ENCODE peak calls at places on chromosomes 11 and 22, in five cellular contexts. One of them, this sample, is unnamed.
A peak's percentile ranks its signal among the peaks of the same experiment; 100 is the strongest.

GRCh38 chr11:122309262-122309925 is 193.4 kb upstream of the BLID start:
- DNase-seq in AG04450: no peak
- DNase-seq in heart left ventricle: no peak
- DNase-seq in MV-4-11: no peak
- DNase-seq in NCI-H2029: no peak
- DNase-seq in this sample: no peak

GRCh38 chr22:44452531-44453420 is 45.3 kb downstream of the RTL6 start:
- DNase-seq in AG04450: no peak
- DNase-seq in heart left ventricle: no peak
- DNase-seq in MV-4-11: no peak
- DNase-seq in NCI-H2029: no peak
- DNase-seq in this sample: no peak

GRCh38 chr22:23376256-23376655 is 195.9 kb downstream of the BCR start:
- DNase-seq in AG04450: no peak
- DNase-seq in heart left ventricle: no peak
- DNase-seq in MV-4-11: peak; percentile 40
- DNase-seq in NCI-H2029: peak; percentile 7
- DNase-seq in this sample: no peak

GRCh38 chr22:26391623-26392022 is 37.4 kb upstream of the ASPHD2 start:
- DNase-seq in AG04450: no peak
- DNase-seq in heart left ventricle: no peak
- DNase-seq in MV-4-11: no peak
- DNase-seq in NCI-H2029: no peak
- DNase-seq in this sample: no peak

GRCh38 chr11:58577441-58578135 is 1.3 kb upstream of the ZFP91 start:
- DNase-seq in AG04450: peak; percentile 77
- DNase-seq in heart left ventricle: peak; percentile 68
- DNase-seq in MV-4-11: peak; percentile 97
- DNase-seq in NCI-H2029: peak; percentile 46
- DNase-seq in this sample: peak; percentile 38

GRCh38 chr11:120215634-120216033 is 4.8 kb downstream of the OAF start:
- DNase-seq in AG04450: no peak
- DNase-seq in heart left ventricle: peak; percentile 67
- DNase-seq in MV-4-11: no peak
- DNase-seq in NCI-H2029: no peak
- DNase-seq in this sample: no peak

GRCh38 chr11:69879734-69880005 is 60.5 kb upstream of the FGF3 start:
- DNase-seq in AG04450: no peak
- DNase-seq in heart left ventricle: no peak
- DNase-seq in MV-4-11: no peak
- DNase-seq in NCI-H2029: no peak
- DNase-seq in this sample: no peak

GRCh38 chr22:36279219-36279666 is 26.3 kb downstream of the APOL1 start:
- DNase-seq in AG04450: no peak
- DNase-seq in heart left ventricle: no peak
- DNase-seq in MV-4-11: peak; percentile 41
- DNase-seq in NCI-H2029: no peak
- DNase-seq in this sample: no peak

GRCh38 chr22:38298312-38299000 is 18.8 kb downstream of the CSNK1E start:
- DNase-seq in AG04450: no peak
- DNase-seq in heart left ventricle: no peak
- DNase-seq in MV-4-11: no peak
- DNase-seq in NCI-H2029: no peak
- DNase-seq in this sample: no peak

GRCh38 chr11:119389611-119390254 is 8.2 kb upstream of the USP2 start:
- DNase-seq in AG04450: no peak
- DNase-seq in heart left ventricle: no peak
- DNase-seq in MV-4-11: peak; percentile 8
- DNase-seq in NCI-H2029: peak; percentile 73
- DNase-seq in this sample: peak; percentile 79

GRCh38 chr11:63841554-63841953 is 2.6 kb downstream of the MARK2 start:
- DNase-seq in AG04450: no peak
- DNase-seq in heart left ventricle: no peak
- DNase-seq in MV-4-11: no peak
- DNase-seq in NCI-H2029: no peak
- DNase-seq in this sample: no peak

GRCh38 chr11:4416306-4416705 is 22.8 kb upstream of the TRIM21 start:
- DNase-seq in AG04450: no peak
- DNase-seq in heart left ventricle: no peak
- DNase-seq in MV-4-11: no peak
- DNase-seq in NCI-H2029: no peak
- DNase-seq in this sample: no peak

GRCh38 chr11:125075900-125076317 is 12.8 kb downstream of the SLC37A2 start:
- DNase-seq in AG04450: no peak
- DNase-seq in heart left ventricle: no peak
- DNase-seq in MV-4-11: no peak
- DNase-seq in NCI-H2029: no peak
- DNase-seq in this sample: no peak

GRCh38 chr11:10623797-10624761 is 55.6 kb upstream of the LYVE1 start:
- DNase-seq in AG04450: no peak
- DNase-seq in heart left ventricle: no peak
- DNase-seq in MV-4-11: peak; percentile 16
- DNase-seq in NCI-H2029: peak; percentile 78
- DNase-seq in this sample: peak; percentile 60

GRCh38 chr11:119356349-119357031 is 10.0 kb upstream of the MFRP start:
- DNase-seq in AG04450: no peak
- DNase-seq in heart left ventricle: peak; percentile 91
- DNase-seq in MV-4-11: peak; percentile 47
- DNase-seq in NCI-H2029: no peak
- DNase-seq in this sample: peak; percentile 78

GRCh38 chr11:66327171-66328035 is 8.8 kb downstream of the RIN1 start:
- DNase-seq in AG04450: no peak
- DNase-seq in heart left ventricle: no peak
- DNase-seq in MV-4-11: no peak
- DNase-seq in NCI-H2029: no peak
- DNase-seq in this sample: no peak

GRCh38 chr11:66530927-66531722 is 14.7 kb downstream of the ZDHHC24 start:
- DNase-seq in AG04450: no peak
- DNase-seq in heart left ventricle: no peak
- DNase-seq in MV-4-11: no peak
- DNase-seq in NCI-H2029: no peak
- DNase-seq in this sample: no peak

GRCh38 chr22:18091916-18092526 is 14.2 kb downstream of the PEX26 start:
- DNase-seq in AG04450: no peak
- DNase-seq in heart left ventricle: peak; percentile 84
- DNase-seq in MV-4-11: peak; percentile 57
- DNase-seq in NCI-H2029: no peak
- DNase-seq in this sample: no peak

GRCh38 chr22:48894064-48894671 is 933.5 kb downstream of the BRD1 start:
- DNase-seq in AG04450: no peak
- DNase-seq in heart left ventricle: peak; percentile 52
- DNase-seq in MV-4-11: peak; percentile 51
- DNase-seq in NCI-H2029: no peak
- DNase-seq in this sample: no peak

GRCh38 chr22:49951986-49952896 is 8.3 kb upstream of the PIM3 start:
- DNase-seq in AG04450: peak; percentile 69
- DNase-seq in heart left ventricle: no peak
- DNase-seq in MV-4-11: no peak
- DNase-seq in NCI-H2029: no peak
- DNase-seq in this sample: no peak

GRCh38 chr22:47157093-47157420 is 394.6 kb downstream of the TBC1D22A start:
- DNase-seq in AG04450: no peak
- DNase-seq in heart left ventricle: no peak
- DNase-seq in MV-4-11: no peak
- DNase-seq in NCI-H2029: no peak
- DNase-seq in this sample: no peak

GRCh38 chr22:25514436-25514835 is 50.0 kb upstream of the GRK3 start:
- DNase-seq in AG04450: no peak
- DNase-seq in heart left ventricle: no peak
- DNase-seq in MV-4-11: no peak
- DNase-seq in NCI-H2029: no peak
- DNase-seq in this sample: peak; percentile 10

GRCh38 chr11:19952101-19952605 is 208.1 kb downstream of the DBX1 start:
- DNase-seq in AG04450: no peak
- DNase-seq in heart left ventricle: no peak
- DNase-seq in MV-4-11: no peak
- DNase-seq in NCI-H2029: no peak
- DNase-seq in this sample: no peak

GRCh38 chr11:62610814-62611704 is 1.5 kb downstream of the EML3 start:
- DNase-seq in AG04450: no peak
- DNase-seq in heart left ventricle: peak; percentile 62
- DNase-seq in MV-4-11: no peak
- DNase-seq in NCI-H2029: no peak
- DNase-seq in this sample: no peak

GRCh38 chr22:48369789-48370507 is 1457.7 kb downstream of the BRD1 start:
- DNase-seq in AG04450: no peak
- DNase-seq in heart left ventricle: no peak
- DNase-seq in MV-4-11: no peak
- DNase-seq in NCI-H2029: peak; percentile 8
- DNase-seq in this sample: peak; percentile 44

GRCh38 chr11:45275823-45276222 is 10.3 kb downstream of the SYT13 start:
- DNase-seq in AG04450: no peak
- DNase-seq in heart left ventricle: no peak
- DNase-seq in MV-4-11: no peak
- DNase-seq in NCI-H2029: peak; percentile 75
- DNase-seq in this sample: no peak

GRCh38 chr22:24542641-24543040 is 12.3 kb downstream of the GUCD1 start:
- DNase-seq in AG04450: no peak
- DNase-seq in heart left ventricle: peak; percentile 76
- DNase-seq in MV-4-11: no peak
- DNase-seq in NCI-H2029: no peak
- DNase-seq in this sample: no peak

GRCh38 chr22:24134090-24134846 is 47.0 kb upstream of the SUSD2 start:
- DNase-seq in AG04450: no peak
- DNase-seq in heart left ventricle: no peak
- DNase-seq in MV-4-11: peak; percentile 87
- DNase-seq in NCI-H2029: no peak
- DNase-seq in this sample: no peak

GRCh38 chr11:72781063-72781312 is 12.9 kb downstream of the STARD10 start:
- DNase-seq in AG04450: no peak
- DNase-seq in heart left ventricle: no peak
- DNase-seq in MV-4-11: no peak
- DNase-seq in NCI-H2029: peak; percentile 32
- DNase-seq in this sample: peak; percentile 44

GRCh38 chr22:24772493-24773220 is 1.9 kb downstream of the PIWIL3 start:
- DNase-seq in AG04450: no peak
- DNase-seq in heart left ventricle: no peak
- DNase-seq in MV-4-11: no peak
- DNase-seq in NCI-H2029: no peak
- DNase-seq in this sample: no peak

GRCh38 chr11:76803811-76804600 is 20.9 kb downstream of the TSKU start:
- DNase-seq in AG04450: no peak
- DNase-seq in heart left ventricle: peak; percentile 33
- DNase-seq in MV-4-11: peak; percentile 62
- DNase-seq in NCI-H2029: no peak
- DNase-seq in this sample: no peak

GRCh38 chr11:27231519-27231918 is 131.5 kb downstream of the CCDC34 start:
- DNase-seq in AG04450: no peak
- DNase-seq in heart left ventricle: no peak
- DNase-seq in MV-4-11: no peak
- DNase-seq in NCI-H2029: no peak
- DNase-seq in this sample: no peak

GRCh38 chr11:112285918-112286317 is 25.3 kb upstream of the PLET1 start:
- DNase-seq in AG04450: no peak
- DNase-seq in heart left ventricle: no peak
- DNase-seq in MV-4-11: no peak
- DNase-seq in NCI-H2029: no peak
- DNase-seq in this sample: no peak

GRCh38 chr11:60840711-60841430 is 1.0 kb upstream of the CCDC86 start:
- DNase-seq in AG04450: peak; percentile 74
- DNase-seq in heart left ventricle: peak; percentile 69
- DNase-seq in MV-4-11: no peak
- DNase-seq in NCI-H2029: no peak
- DNase-seq in this sample: no peak

GRCh38 chr11:21567628-21568290 is 625.1 kb upstream of the ANO5 start:
- DNase-seq in AG04450: no peak
- DNase-seq in heart left ventricle: no peak
- DNase-seq in MV-4-11: no peak
- DNase-seq in NCI-H2029: no peak
- DNase-seq in this sample: no peak

GRCh38 chr22:44892243-44892642 is 117.6 kb downstream of the PHF21B start:
- DNase-seq in AG04450: no peak
- DNase-seq in heart left ventricle: no peak
- DNase-seq in MV-4-11: no peak
- DNase-seq in NCI-H2029: no peak
- DNase-seq in this sample: no peak

GRCh38 chr11:19173004-19173689 is 28.6 kb downstream of the CSRP3 start:
- DNase-seq in AG04450: no peak
- DNase-seq in heart left ventricle: no peak
- DNase-seq in MV-4-11: no peak
- DNase-seq in NCI-H2029: no peak
- DNase-seq in this sample: no peak

This sample was measured in NCI-H510A.